ENCODE peak calls at places on chromosomes 2 and 18, in eight cellular contexts. A, I, S, K, W, G, T and Q are unnamed samples.
A peak's percentile ranks its signal among the peaks of the same experiment; 100 is the strongest.

GRCh38 chr2:138823651-138824050 is 43.5 kb upstream of the NXPH2 start:
- DNase-seq in A (no peak), I (no peak), S (no peak), K (no peak), W (no peak), G (no peak), T (no peak), Q (no peak)

GRCh38 chr2:154974041-154974440 is 275.5 kb downstream of the KCNJ3 start:
- DNase-seq in A (no peak), I (no peak), S (no peak), K (no peak), W (no peak), G (no peak), T (no peak), Q (no peak)

GRCh38 chr2:55805662-55806061 is 112.0 kb upstream of the PNPT1 start:
- DNase-seq in A (no peak), I (no peak), S (no peak), K (no peak), W (no peak), G (no peak), T (no peak), Q (no peak)

GRCh38 chr2:29062371-29062770 is 12.0 kb downstream of the PCARE start:
- DNase-seq in A (no peak), I (no peak), S (no peak), K (no peak), W (no peak), G (no peak), T (no peak), Q (no peak)

GRCh38 chr18:63905361-63905760 is 2.4 kb upstream of the SERPINB10 start:
- DNase-seq in A (no peak), I (no peak), S (no peak), K (no peak), W (no peak), G (no peak), T (no peak), Q (no peak)

GRCh38 chr18:75036941-75037516 is 171.9 kb downstream of the PTGR3 start:
- DNase-seq in A (no peak), I (no peak), S (peak; percentile 15), K (no peak), W (no peak), G (no peak), T (peak; percentile 86), Q (no peak)

GRCh38 chr2:23413641-23414040 is 28.7 kb downstream of the KLHL29 start:
- DNase-seq in A (no peak), I (no peak), S (no peak), K (no peak), W (no peak), G (no peak), T (no peak), Q (no peak)

GRCh38 chr2:201971516-201972228 is 62.0 kb upstream of the FZD7 start:
- DNase-seq in A (no peak), I (peak; percentile 15), S (no peak), K (no peak), W (no peak), G (no peak), T (peak; percentile 53), Q (peak; percentile 51)

GRCh38 chr18:51151568-51152511 is 45.6 kb downstream of the MEX3C start:
- DNase-seq in A (no peak), I (no peak), S (peak; percentile 61), K (peak; percentile 35), W (no peak), G (no peak), T (no peak), Q (no peak)

GRCh38 chr2:95062247-95062646 is 36.7 kb downstream of the MAL start:
- DNase-seq in A (no peak), I (no peak), S (no peak), K (no peak), W (no peak), G (no peak), T (no peak), Q (no peak)

GRCh38 chr2:19758658-19759057 is 143.1 kb downstream of the TTC32 start:
- DNase-seq in A (no peak), I (no peak), S (no peak), K (no peak), W (no peak), G (no peak), T (no peak), Q (no peak)

GRCh38 chr2:40096360-40096759 is 317.3 kb upstream of the THUMPD2 start:
- DNase-seq in A (no peak), I (peak; percentile 36), S (no peak), K (no peak), W (no peak), G (no peak), T (peak; percentile 85), Q (peak; percentile 65)

GRCh38 chr2:65300134-65300771 is 72.6 kb downstream of the ACTR2 start:
- DNase-seq in A (peak; percentile 67), I (peak; percentile 74), S (no peak), K (peak; percentile 48), W (no peak), G (no peak), T (peak; percentile 76), Q (peak; percentile 81)

GRCh38 chr2:106642679-106643078 is 155.5 kb downstream of the CD8B2 start:
- DNase-seq in A (no peak), I (no peak), S (no peak), K (no peak), W (no peak), G (no peak), T (no peak), Q (no peak)

GRCh38 chr18:30765247-30765646 is 277.3 kb downstream of the DSC3 start:
- DNase-seq in A (no peak), I (no peak), S (no peak), K (no peak), W (no peak), G (no peak), T (no peak), Q (no peak)

DNA sequence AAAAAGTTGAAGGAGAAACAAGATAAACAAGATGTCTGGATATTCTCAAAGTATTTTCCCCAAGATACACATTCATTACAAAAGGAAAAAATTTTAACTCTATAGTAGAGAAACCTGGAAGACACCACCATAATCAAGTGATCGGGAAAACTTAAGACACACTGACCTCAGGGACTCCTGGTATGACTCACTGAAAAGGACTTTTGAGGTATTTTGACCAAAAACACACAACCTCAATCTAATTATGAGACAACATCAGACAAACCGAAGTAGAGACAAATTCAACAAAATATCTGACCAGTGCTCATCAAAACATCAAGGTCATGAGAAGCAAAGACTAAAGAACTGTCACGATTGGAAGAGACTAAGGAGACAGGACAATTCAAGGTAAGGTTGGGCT is 34.7 kb downstream of the LPIN2 start:
- DNase-seq in A (no peak), I (no peak), S (no peak), K (no peak), W (no peak), G (no peak), T (no peak), Q (no peak)
- H3K4me3 ChIP-seq in A (no peak overlapping the region), I (peak overlapping the region; percentile 20), S (peak overlapping the region; percentile 63), K (no peak overlapping the region), W (no peak overlapping the region), G (no peak overlapping the region), T (peak overlapping the region; percentile 41), Q (peak overlapping the region; percentile 30)

GRCh38 chr2:27306136-27306535 is 2.1 kb downstream of the UCN start:
- DNase-seq in A (no peak), I (no peak), S (no peak), K (no peak), W (no peak), G (no peak), T (no peak), Q (no peak)

GRCh38 chr2:27306657-27307544 is 1.3 kb downstream of the UCN start:
- DNase-seq in A (peak; percentile 49), I (no peak), S (peak; percentile 11), K (no peak), W (no peak), G (no peak), T (no peak), Q (no peak)

GRCh38 chr2:27305516-27305915 is 2.7 kb downstream of the UCN start:
- DNase-seq in A (no peak), I (no peak), S (no peak), K (no peak), W (no peak), G (no peak), T (no peak), Q (no peak)

GRCh38 chr2:27304488-27305240 is 3.6 kb downstream of the UCN start:
- DNase-seq in A (no peak), I (no peak), S (no peak), K (no peak), W (no peak), G (no peak), T (no peak), Q (no peak)

DNA sequence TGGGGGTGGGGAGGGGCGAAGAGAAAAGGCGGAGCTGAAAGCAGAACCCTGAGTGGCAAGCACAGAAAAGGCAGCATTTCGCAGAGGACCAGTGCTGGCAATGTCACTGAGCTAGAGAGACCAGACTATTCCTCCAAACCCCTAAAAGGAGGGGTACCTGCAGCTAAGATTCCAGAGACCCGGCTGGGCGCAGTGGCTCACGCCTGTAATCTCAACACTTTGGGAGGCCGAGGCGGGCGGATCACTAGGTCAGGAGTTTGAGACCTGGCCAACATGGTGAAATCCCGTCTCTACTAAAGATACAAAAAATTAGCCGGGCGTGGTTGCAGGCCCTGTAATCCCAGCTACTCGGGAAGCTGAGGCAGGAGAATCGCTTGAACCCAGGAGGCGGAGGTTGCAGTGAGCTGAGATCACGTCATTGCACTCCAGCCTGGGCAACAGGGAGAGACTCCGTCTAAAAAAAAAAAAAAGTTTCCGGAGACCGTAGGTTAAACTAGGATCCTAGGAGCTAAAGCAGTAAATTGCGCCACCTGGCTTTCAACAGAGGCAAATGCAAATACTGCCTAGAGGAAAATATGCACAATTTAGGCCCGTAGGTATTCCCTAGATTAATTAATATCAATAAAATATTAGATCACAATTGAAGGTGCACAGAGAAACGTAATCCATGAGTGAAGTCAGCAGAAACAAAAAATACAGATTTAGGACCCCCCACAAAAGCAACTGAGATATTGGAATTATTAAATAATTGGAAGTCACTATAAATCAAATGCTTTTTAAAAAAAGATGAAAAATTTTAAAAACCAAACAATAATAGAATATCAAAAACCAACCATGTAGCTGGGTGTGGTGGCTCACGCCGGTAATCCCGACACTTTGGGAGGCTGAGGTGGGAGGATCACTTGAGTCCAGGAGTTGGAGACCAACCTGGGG is 4.9 kb downstream of the UCN start:
- DNase-seq in A (no peak), I (no peak), S (peak; percentile 43), K (peak; percentile 43), W (no peak), G (no peak), T (peak; percentile 72), Q (peak; percentile 56)
- H3K4me3 ChIP-seq in A (peak overlapping the region; percentile 51), I (no peak overlapping the region), S (peak overlapping the region; percentile 56), K (peak overlapping the region; percentile 31), W (no peak overlapping the region), G (no peak overlapping the region), T (no peak overlapping the region), Q (no peak overlapping the region)

DNA sequence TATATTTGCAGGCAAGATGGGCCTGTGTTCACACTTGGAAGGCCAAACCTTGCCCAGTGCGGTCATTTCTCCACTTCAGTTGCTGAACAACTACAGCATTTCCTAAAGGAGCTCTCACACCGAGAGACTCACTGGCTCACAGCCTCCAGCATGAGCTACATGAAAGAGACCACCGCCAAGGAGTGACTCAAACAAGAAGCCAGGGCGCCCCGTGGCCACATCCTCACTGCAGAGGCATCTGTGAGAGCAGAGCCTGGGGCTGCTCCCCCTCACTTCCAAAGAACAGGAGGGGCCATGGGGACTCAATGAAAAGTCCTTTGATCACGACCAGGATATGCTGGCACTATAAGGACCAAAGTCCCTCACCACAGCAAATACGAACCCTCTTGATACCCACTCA is 50.0 kb downstream of the TMEM163 start:
- DNase-seq in A (peak; percentile 69), I (no peak), S (peak; percentile 84), K (peak; percentile 40), W (peak; percentile 28), G (no peak), T (no peak), Q (peak; percentile 48)
- H3K4me3 ChIP-seq in A (no peak overlapping the region), I (no peak overlapping the region), S (peak overlapping the region; percentile 42), K (no peak overlapping the region), W (no peak overlapping the region), G (no peak overlapping the region), T (no peak overlapping the region), Q (no peak overlapping the region)

GRCh38 chr2:205850172-205850571 is 167.9 kb downstream of the NRP2 start:
- DNase-seq in A (no peak), I (no peak), S (no peak), K (no peak), W (no peak), G (no peak), T (no peak), Q (no peak)
- H3K4me3 ChIP-seq in A (no peak overlapping the region), I (no peak overlapping the region), S (no peak overlapping the region), K (no peak overlapping the region), W (no peak overlapping the region), G (no peak overlapping the region), T (no peak overlapping the region), Q (no peak overlapping the region)